ENCODE peak calls at places on chromosomes 7 and 10, in four cellular contexts. One of them, this sample, is unnamed.

GRCh38 chr10:103820101-103821062 is 35.0 kb downstream of the SH3PXD2A start:
- DNase-seq in K562: no peak
- DNase-seq in HepG2: no peak
- DNase-seq in HEK293T: no peak
- DNase-seq in this sample: no peak

GRCh38 chr7:134792968-134793367 is 13.5 kb downstream of the CALD1 start:
- DNase-seq in K562: no peak
- DNase-seq in HepG2: no peak
- DNase-seq in HEK293T: no peak
- DNase-seq in this sample: no peak

GRCh38 chr10:84654671-84655070 is 326.3 kb downstream of the CCSER2 start:
- DNase-seq in K562: no peak
- DNase-seq in HEK293T: no peak
- DNase-seq in HepG2: no peak
- DNase-seq in this sample: peak; percentile 2

GRCh38 chr7:45033261-45033930 is 33.4 kb downstream of the CCM2 start:
- DNase-seq in HepG2: no peak
- DNase-seq in HEK293T: no peak
- DNase-seq in K562: no peak
- DNase-seq in this sample: no peak

GRCh38 chr7:108104324-108104723 is 25.8 kb downstream of the LAMB4 start:
- DNase-seq in HepG2: no peak
- DNase-seq in K562: no peak
- DNase-seq in HEK293T: no peak
- DNase-seq in this sample: no peak

GRCh38 chr7:120218702-120219101 is 54.3 kb upstream of the KCND2 start:
- DNase-seq in HepG2: no peak
- DNase-seq in HEK293T: no peak
- DNase-seq in K562: no peak
- DNase-seq in this sample: no peak

GRCh38 chr7:46178685-46179084 is 257.6 kb upstream of the IGFBP3 start:
- DNase-seq in HEK293T: no peak
- DNase-seq in HepG2: no peak
- DNase-seq in K562: no peak
- DNase-seq in this sample: no peak

GRCh38 chr10:130742936-130743675 is 568.4 kb downstream of the TCERG1L start:
- DNase-seq in K562: no peak
- DNase-seq in HepG2: no peak
- DNase-seq in HEK293T: no peak
- DNase-seq in this sample: no peak

GRCh38 chr7:135744938-135745701 is 3.5 kb downstream of the FAM180A start:
- DNase-seq in K562: no peak
- DNase-seq in HEK293T: no peak
- DNase-seq in HepG2: no peak
- DNase-seq in this sample: no peak

GRCh38 chr10:82492647-82493046 is 617.7 kb downstream of the NRG3 start:
- DNase-seq in HepG2: no peak
- DNase-seq in K562: no peak
- DNase-seq in HEK293T: no peak
- DNase-seq in this sample: no peak

GRCh38 chr7:148503900-148504487 is 86.6 kb upstream of the C7orf33 start:
- DNase-seq in K562: peak; percentile 53
- DNase-seq in HEK293T: peak; percentile 46
- DNase-seq in HepG2: no peak
- DNase-seq in this sample: no peak

GRCh38 chr10:133458710-133459453 is 5.1 kb downstream of the SCART1 start:
- DNase-seq in HepG2: no peak
- DNase-seq in K562: no peak
- DNase-seq in HEK293T: no peak
- DNase-seq in this sample: no peak

GRCh38 chr7:81484266-81484665 is 285.6 kb downstream of the HGF start:
- DNase-seq in HepG2: peak; percentile 4
- DNase-seq in K562: no peak
- DNase-seq in HEK293T: peak; percentile 73
- DNase-seq in this sample: no peak

GRCh38 chr7:155282671-155283070 is 15.0 kb upstream of the INSIG1 start:
- DNase-seq in HEK293T: no peak
- DNase-seq in HepG2: no peak
- DNase-seq in K562: no peak
- DNase-seq in this sample: no peak

GRCh38 chr7:101164071-101164840 is 1.1 kb downstream of the VGF start:
- DNase-seq in HepG2: no peak
- DNase-seq in HEK293T: no peak
- DNase-seq in K562: peak; percentile 65
- DNase-seq in this sample: no peak

GRCh38 chr10:123848564-123849457 is 42.8 kb downstream of the CPXM2 start:
- DNase-seq in HEK293T: no peak
- DNase-seq in HepG2: no peak
- DNase-seq in K562: no peak
- DNase-seq in this sample: peak; percentile 63

GRCh38 chr10:91380873-91381561 is 29.1 kb upstream of the HECTD2 start:
- DNase-seq in K562: peak; percentile 31
- DNase-seq in HepG2: no peak
- DNase-seq in HEK293T: peak; percentile 30
- DNase-seq in this sample: no peak

GRCh38 chr7:77991656-77992055 is 193.1 kb downstream of the PHTF2 start:
- DNase-seq in K562: no peak
- DNase-seq in HepG2: no peak
- DNase-seq in HEK293T: no peak
- DNase-seq in this sample: no peak

GRCh38 chr10:113997428-113997827 is 46.2 kb upstream of the ADRB1 start:
- DNase-seq in K562: no peak
- DNase-seq in HepG2: no peak
- DNase-seq in HEK293T: no peak
- DNase-seq in this sample: no peak

GRCh38 chr10:72044417-72045041 is 43.8 kb downstream of the SPOCK2 start:
- DNase-seq in K562: no peak
- DNase-seq in HepG2: peak; percentile 61
- DNase-seq in HEK293T: no peak
- DNase-seq in this sample: no peak

GRCh38 chr10:35819011-35819410 is 176.9 kb upstream of the FZD8 start:
- DNase-seq in HEK293T: no peak
- DNase-seq in K562: no peak
- DNase-seq in HepG2: no peak
- DNase-seq in this sample: no peak

GRCh38 chr7:30312186-30312585 is 27.8 kb downstream of the ZNRF2 start:
- DNase-seq in HepG2: no peak
- DNase-seq in K562: no peak
- DNase-seq in HEK293T: no peak
- DNase-seq in this sample: no peak

GRCh38 chr10:119199231-119199992 is 8.0 kb upstream of the GRK5 start:
- DNase-seq in K562: peak; percentile 75
- DNase-seq in HepG2: peak; percentile 88
- DNase-seq in HEK293T: peak; percentile 84
- DNase-seq in this sample: no peak

GRCh38 chr7:107725138-107725740 is 18.7 kb upstream of the CBLL1 start:
- DNase-seq in HepG2: peak; percentile 52
- DNase-seq in HEK293T: peak; percentile 25
- DNase-seq in K562: peak; percentile 83
- DNase-seq in this sample: peak; percentile 12

GRCh38 chr7:155918720-155919399 is 106.6 kb upstream of the SHH start:
- DNase-seq in K562: peak; percentile 19
- DNase-seq in HEK293T: peak; percentile 37
- DNase-seq in HepG2: peak; percentile 66
- DNase-seq in this sample: no peak

GRCh38 chr7:94008537-94008936 is 4.4 kb upstream of the BET1 start:
- DNase-seq in HEK293T: no peak
- DNase-seq in HepG2: no peak
- DNase-seq in K562: no peak
- DNase-seq in this sample: no peak

GRCh38 chr7:13308423-13308822 is 621.0 kb downstream of the ARL4A start:
- DNase-seq in K562: no peak
- DNase-seq in HepG2: no peak
- DNase-seq in HEK293T: no peak
- DNase-seq in this sample: no peak

GRCh38 chr7:44473295-44473694 is 17.2 kb downstream of the NUDCD3 start:
- DNase-seq in K562: peak; percentile 29
- DNase-seq in HepG2: peak; percentile 92
- DNase-seq in HEK293T: no peak
- DNase-seq in this sample: no peak

GRCh38 chr10:45082176-45082575 is 81.5 kb downstream of the ZNF22 start:
- DNase-seq in HEK293T: no peak
- DNase-seq in HepG2: no peak
- DNase-seq in K562: no peak
- DNase-seq in this sample: no peak

GRCh38 chr7:140752533-140752932 is 56.0 kb downstream of the NDUFB2 start:
- DNase-seq in HEK293T: no peak
- DNase-seq in K562: no peak
- DNase-seq in HepG2: no peak
- DNase-seq in this sample: no peak

GRCh38 chr7:121530251-121531174 is 134.4 kb upstream of the FAM3C start:
- DNase-seq in HEK293T: no peak
- DNase-seq in K562: no peak
- DNase-seq in HepG2: no peak
- DNase-seq in this sample: peak; percentile 99

GRCh38 chr10:86372119-86372784 is 5.7 kb upstream of the GRID1 start:
- DNase-seq in K562: no peak
- DNase-seq in HEK293T: no peak
- DNase-seq in HepG2: no peak
- DNase-seq in this sample: no peak

DNA sequence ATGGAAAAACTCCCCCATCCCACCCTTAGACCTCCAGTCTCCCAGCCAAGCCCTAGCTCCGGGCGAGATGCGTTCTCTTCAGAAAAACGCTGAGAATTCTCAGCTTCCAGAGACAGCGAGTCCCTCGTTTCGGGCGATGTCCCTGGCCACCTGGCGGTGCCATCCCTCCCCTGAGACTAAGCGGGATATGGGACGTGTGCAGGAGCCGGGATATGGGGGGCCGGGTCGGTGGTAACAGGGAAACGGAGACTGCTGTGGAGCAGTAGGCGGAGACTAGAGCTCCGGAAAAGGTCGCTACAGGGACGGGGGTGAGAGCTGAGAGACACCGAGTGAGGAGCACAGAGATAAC is 435 bp upstream of the STRIP2 start:
- DNase-seq in K562: no peak
- DNase-seq in HEK293T: no peak
- DNase-seq in HepG2: peak; percentile 65
- DNase-seq in this sample: no peak
- TF ChIP-seq TARDBP in K562: no peak
- TF ChIP-seq TARDBP in HEK293T: no peak
- TF ChIP-seq TARDBP in HepG2: no peak
- TF ChIP-seq TARDBP in this sample: no peak

GRCh38 chr7:22551768-22552513 is 52.0 kb upstream of the STEAP1B start:
- DNase-seq in HEK293T: no peak
- DNase-seq in HepG2: no peak
- DNase-seq in K562: no peak
- DNase-seq in this sample: no peak

GRCh38 chr7:22550514-22551010 is 50.6 kb upstream of the STEAP1B start:
- DNase-seq in HepG2: no peak
- DNase-seq in HEK293T: no peak
- DNase-seq in K562: no peak
- DNase-seq in this sample: no peak

GRCh38 chr7:22549051-22549450 is 49.1 kb upstream of the STEAP1B start:
- DNase-seq in K562: no peak
- DNase-seq in HEK293T: no peak
- DNase-seq in HepG2: no peak
- DNase-seq in this sample: no peak

GRCh38 chr7:22548313-22548712 is 48.3 kb upstream of the STEAP1B start:
- DNase-seq in HepG2: no peak
- DNase-seq in HEK293T: no peak
- DNase-seq in K562: no peak
- DNase-seq in this sample: no peak

GRCh38 chr7:22549667-22550513 is 49.9 kb upstream of the STEAP1B start:
- DNase-seq in HEK293T: no peak
- DNase-seq in K562: no peak
- DNase-seq in HepG2: peak; percentile 7
- DNase-seq in this sample: no peak
- TF ChIP-seq TARDBP in HEK293T: no peak
- TF ChIP-seq TARDBP in K562: no peak
- TF ChIP-seq TARDBP in HepG2: no peak
- TF ChIP-seq TARDBP in this sample: no peak

DNA sequence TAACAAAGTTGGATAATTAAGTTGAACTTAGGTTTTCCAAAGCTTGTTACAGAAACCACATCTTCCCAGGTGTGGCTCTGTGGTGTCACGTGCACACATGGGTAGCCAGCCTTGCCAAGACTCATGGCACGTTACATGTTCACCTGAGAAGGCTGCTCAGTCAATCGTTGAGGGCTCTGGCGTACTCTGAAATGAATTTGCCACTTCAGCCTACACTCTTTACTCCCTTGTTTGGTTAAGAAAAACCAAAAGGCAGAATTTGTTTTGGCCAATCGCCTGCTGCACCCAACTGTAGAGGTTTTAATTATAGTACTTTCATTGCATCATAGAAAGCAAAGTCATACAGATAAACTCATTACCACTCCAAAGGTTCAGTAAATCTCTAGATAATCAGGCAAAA is 88.6 kb downstream of the DIP2C start:
- DNase-seq in HEK293T: no peak
- DNase-seq in K562: no peak
- DNase-seq in HepG2: no peak
- DNase-seq in this sample: no peak
- TF ChIP-seq TARDBP in HEK293T: no peak
- TF ChIP-seq TARDBP in K562: no peak
- TF ChIP-seq TARDBP in HepG2: no peak
- TF ChIP-seq TARDBP in this sample: no peak

DNA sequence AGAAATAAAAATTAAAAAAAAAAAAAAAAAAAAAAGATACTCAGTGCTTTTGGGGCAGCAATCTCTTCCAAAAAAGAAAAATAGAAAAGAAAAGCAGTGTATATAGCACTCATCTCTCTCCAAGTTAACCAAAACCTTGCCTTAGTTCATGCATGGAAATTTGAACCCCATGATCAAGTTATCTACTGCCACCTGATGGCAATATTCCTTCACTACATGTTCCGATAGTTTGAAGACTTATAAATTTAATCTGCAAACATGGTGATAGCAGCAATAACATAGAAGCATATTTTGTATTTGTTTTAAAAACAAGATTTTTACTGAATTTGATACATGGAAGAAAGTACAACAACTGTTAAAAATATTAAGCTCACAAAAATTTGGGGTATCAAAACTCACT is 48.6 kb upstream of the SLIT1 start:
- DNase-seq in K562: peak; percentile 32
- DNase-seq in HEK293T: peak; percentile 60
- DNase-seq in HepG2: peak; percentile 23
- DNase-seq in this sample: no peak
- TF ChIP-seq TARDBP in K562: no peak
- TF ChIP-seq TARDBP in HEK293T: no peak
- TF ChIP-seq TARDBP in HepG2: no peak
- TF ChIP-seq TARDBP in this sample: no peak

GRCh38 chr10:5948999-5949759 is 28.2 kb downstream of the IL15RA start:
- DNase-seq in K562: peak; percentile 83
- DNase-seq in HEK293T: peak; percentile 63
- DNase-seq in HepG2: peak; percentile 46
- DNase-seq in this sample: no peak
- TF ChIP-seq TARDBP in K562: no peak
- TF ChIP-seq TARDBP in HEK293T: no peak
- TF ChIP-seq TARDBP in HepG2: no peak
- TF ChIP-seq TARDBP in this sample: no peak

GRCh38 chr10:32793033-32793432 is 165.0 kb downstream of the ITGB1 start:
- DNase-seq in HepG2: no peak
- DNase-seq in K562: no peak
- DNase-seq in HEK293T: no peak
- DNase-seq in this sample: no peak
- TF ChIP-seq TARDBP in HepG2: no peak
- TF ChIP-seq TARDBP in K562: no peak
- TF ChIP-seq TARDBP in HEK293T: no peak
- TF ChIP-seq TARDBP in this sample: no peak